ENCODE peak calls at places on chromosomes 16 and 17, in six cellular contexts. One of them, this sample, is unnamed.

GRCh38 chr16:17474037-17474436 is 3.3 kb upstream of the XYLT1 start:
- DNase-seq in HFFc6: peak
- DNase-seq in AG10803: no peak
- DNase-seq in choroid plexus epithelial cell: no peak
- DNase-seq in heart left ventricle: no peak
- DNase-seq in mesothelial cell of epicardium: no peak
- DNase-seq in this sample: no peak

GRCh38 chr17:68580236-68580903 is 20.8 kb downstream of the FAM20A start:
- DNase-seq in HFFc6: peak
- DNase-seq in AG10803: peak
- DNase-seq in choroid plexus epithelial cell: peak
- DNase-seq in heart left ventricle: no peak
- DNase-seq in mesothelial cell of epicardium: no peak
- DNase-seq in this sample: no peak

GRCh38 chr17:62778990-62779681 is 29.0 kb downstream of the MARCHF10 start:
- DNase-seq in HFFc6: peak
- DNase-seq in AG10803: peak
- DNase-seq in choroid plexus epithelial cell: peak
- DNase-seq in heart left ventricle: no peak
- DNase-seq in mesothelial cell of epicardium: peak
- DNase-seq in this sample: no peak

GRCh38 chr16:84088695-84089395 is 27.9 kb downstream of the MBTPS1 start:
- DNase-seq in HFFc6: no peak
- DNase-seq in AG10803: peak
- DNase-seq in choroid plexus epithelial cell: no peak
- DNase-seq in heart left ventricle: no peak
- DNase-seq in mesothelial cell of epicardium: no peak
- DNase-seq in this sample: no peak

GRCh38 chr16:15829460-15829859 is 27.4 kb downstream of the MYH11 start:
- DNase-seq in HFFc6: no peak
- DNase-seq in AG10803: peak
- DNase-seq in choroid plexus epithelial cell: peak
- DNase-seq in heart left ventricle: peak
- DNase-seq in mesothelial cell of epicardium: no peak
- DNase-seq in this sample: no peak

GRCh38 chr16:11742041-11742535 is 569 bp downstream of the TXNDC11 start:
- DNase-seq in HFFc6: no peak
- DNase-seq in AG10803: no peak
- DNase-seq in choroid plexus epithelial cell: no peak
- DNase-seq in heart left ventricle: peak
- DNase-seq in mesothelial cell of epicardium: no peak
- DNase-seq in this sample: peak

GRCh38 chr17:79185671-79186070 is 111.0 kb downstream of the ENGASE start:
- DNase-seq in HFFc6: no peak
- DNase-seq in AG10803: no peak
- DNase-seq in choroid plexus epithelial cell: no peak
- DNase-seq in heart left ventricle: no peak
- DNase-seq in mesothelial cell of epicardium: no peak
- DNase-seq in this sample: no peak

GRCh38 chr17:79126139-79126538 is 51.5 kb downstream of the ENGASE start:
- DNase-seq in HFFc6: no peak
- DNase-seq in AG10803: no peak
- DNase-seq in choroid plexus epithelial cell: peak
- DNase-seq in heart left ventricle: no peak
- DNase-seq in mesothelial cell of epicardium: no peak
- DNase-seq in this sample: no peak

GRCh38 chr16:11405331-11406176 is 60.3 kb downstream of the RMI2 start:
- DNase-seq in HFFc6: no peak
- DNase-seq in AG10803: no peak
- DNase-seq in choroid plexus epithelial cell: peak
- DNase-seq in heart left ventricle: peak
- DNase-seq in mesothelial cell of epicardium: no peak
- DNase-seq in this sample: peak

GRCh38 chr16:28538733-28539596 is at the start of gene NUPR1:
- DNase-seq in HFFc6: peak
- DNase-seq in AG10803: peak
- DNase-seq in choroid plexus epithelial cell: peak
- DNase-seq in heart left ventricle: peak
- DNase-seq in mesothelial cell of epicardium: peak
- DNase-seq in this sample: no peak

GRCh38 chr17:39209317-39210092 is 9.4 kb downstream of the RPL19 start:
- DNase-seq in HFFc6: peak
- DNase-seq in AG10803: peak
- DNase-seq in choroid plexus epithelial cell: peak
- DNase-seq in heart left ventricle: peak
- DNase-seq in mesothelial cell of epicardium: peak
- DNase-seq in this sample: no peak

GRCh38 chr17:74715144-74715543 is 2.4 kb upstream of the CD300LF start:
- DNase-seq in HFFc6: no peak
- DNase-seq in AG10803: no peak
- DNase-seq in choroid plexus epithelial cell: no peak
- DNase-seq in heart left ventricle: no peak
- DNase-seq in mesothelial cell of epicardium: no peak
- DNase-seq in this sample: no peak

GRCh38 chr16:50939356-50939755 is 197.5 kb downstream of the CYLD start:
- DNase-seq in HFFc6: no peak
- DNase-seq in AG10803: no peak
- DNase-seq in choroid plexus epithelial cell: no peak
- DNase-seq in heart left ventricle: no peak
- DNase-seq in mesothelial cell of epicardium: no peak
- DNase-seq in this sample: no peak

GRCh38 chr17:48127371-48128051 is 19.9 kb downstream of the SNX11 start:
- DNase-seq in HFFc6: peak
- DNase-seq in AG10803: peak
- DNase-seq in choroid plexus epithelial cell: no peak
- DNase-seq in heart left ventricle: no peak
- DNase-seq in mesothelial cell of epicardium: no peak
- DNase-seq in this sample: no peak

DNA sequence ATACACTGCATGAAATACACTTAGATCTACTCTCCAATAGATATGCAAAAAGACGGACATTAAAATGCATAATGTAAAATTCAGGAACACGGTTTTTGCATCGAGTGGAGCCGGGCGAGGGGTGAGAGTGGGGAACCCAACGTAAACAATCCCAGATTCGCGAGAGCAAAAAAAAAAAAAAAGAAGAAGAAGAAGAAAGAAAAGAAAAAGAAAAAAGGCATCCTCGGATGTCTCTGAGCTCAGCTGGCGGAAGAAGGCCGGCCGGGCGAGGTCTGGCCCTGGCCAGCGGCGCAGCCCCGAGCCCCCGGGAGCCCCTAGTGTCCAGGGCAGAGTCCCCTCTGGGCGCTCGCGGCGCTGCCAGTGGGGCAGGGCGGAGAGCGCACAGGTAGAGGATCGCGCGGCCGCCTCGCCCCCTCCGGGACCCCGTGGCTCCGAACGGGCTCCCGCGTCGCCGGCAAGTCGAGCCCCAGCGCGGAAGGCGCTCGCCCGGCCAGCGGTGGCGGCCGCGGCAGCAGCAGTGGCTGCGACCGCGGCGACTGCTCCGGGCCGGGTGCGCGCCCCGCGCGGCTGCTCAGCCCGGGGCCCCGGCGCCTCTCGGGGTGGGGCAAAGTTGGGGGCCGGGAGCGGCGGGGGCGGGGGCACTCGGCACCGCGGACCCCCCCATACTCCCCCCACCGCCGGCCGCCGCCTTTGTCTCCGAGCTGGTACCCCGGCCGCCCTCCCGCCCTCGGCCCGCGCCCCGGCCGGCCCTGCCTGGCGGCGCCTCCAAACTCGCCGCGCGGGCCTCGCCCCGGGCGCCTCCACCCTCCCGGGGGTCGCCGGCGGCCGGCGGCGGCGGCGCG is 9.7 kb upstream of the ZFHX3 start:
- DNase-seq in HFFc6: no peak
- DNase-seq in AG10803: no peak
- DNase-seq in choroid plexus epithelial cell: no peak
- DNase-seq in heart left ventricle: no peak
- DNase-seq in mesothelial cell of epicardium: no peak
- DNase-seq in this sample: no peak
- TF ChIP-seq CTCF in HFFc6: peak
- TF ChIP-seq CTCF in AG10803: peak
- TF ChIP-seq CTCF in choroid plexus epithelial cell: peak
- TF ChIP-seq CTCF in heart left ventricle: peak
- TF ChIP-seq CTCF in mesothelial cell of epicardium: no peak
- TF ChIP-seq CTCF in this sample: peak

DNA sequence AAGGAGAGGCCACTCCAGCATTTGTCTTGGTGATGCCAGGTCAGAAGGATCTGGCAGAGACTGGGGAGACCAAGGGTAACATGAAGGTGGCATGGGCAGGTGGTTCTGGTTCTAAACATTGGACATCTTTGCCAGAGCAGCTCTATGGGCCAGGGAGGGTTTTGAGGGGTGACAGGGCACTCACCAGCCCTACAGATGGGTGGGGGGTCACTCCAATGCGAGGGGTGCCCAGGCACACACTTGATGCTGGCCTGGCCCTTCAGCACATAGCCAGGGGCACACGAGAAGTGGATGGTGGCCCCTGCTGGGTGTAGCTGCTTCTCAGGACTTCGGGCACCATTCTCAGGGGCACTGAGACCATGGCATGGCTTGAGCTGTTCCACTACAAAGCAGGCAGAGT is 5.5 kb upstream of the PHF12 start:
- DNase-seq in HFFc6: no peak
- DNase-seq in AG10803: no peak
- DNase-seq in choroid plexus epithelial cell: no peak
- DNase-seq in heart left ventricle: no peak
- DNase-seq in mesothelial cell of epicardium: no peak
- DNase-seq in this sample: no peak
- TF ChIP-seq CTCF in HFFc6: no peak
- TF ChIP-seq CTCF in AG10803: no peak
- TF ChIP-seq CTCF in choroid plexus epithelial cell: no peak
- TF ChIP-seq CTCF in heart left ventricle: no peak
- TF ChIP-seq CTCF in mesothelial cell of epicardium: no peak
- TF ChIP-seq CTCF in this sample: no peak

DNA sequence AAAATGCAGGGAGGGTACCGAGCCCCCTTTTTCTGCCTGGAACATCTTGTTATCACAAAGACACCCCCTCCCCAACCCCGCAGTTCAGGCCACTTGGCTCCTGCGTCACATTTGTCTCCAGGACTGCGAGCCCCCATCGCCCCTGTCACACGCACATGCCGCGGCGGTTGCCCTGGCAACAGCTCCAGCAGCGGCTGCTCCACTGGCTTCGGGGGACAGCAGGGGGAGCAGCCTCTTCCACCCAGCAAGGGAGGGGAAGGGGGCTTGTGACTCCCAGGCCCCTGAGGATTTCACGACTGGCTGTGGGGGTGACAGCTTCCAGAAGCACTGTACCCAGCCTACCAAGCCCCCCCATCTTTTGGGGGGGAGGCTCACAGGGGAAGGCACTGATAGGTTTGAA is 2.6 kb downstream of the BAIAP3 start:
- DNase-seq in HFFc6: no peak
- DNase-seq in AG10803: no peak
- DNase-seq in choroid plexus epithelial cell: no peak
- DNase-seq in heart left ventricle: no peak
- DNase-seq in mesothelial cell of epicardium: no peak
- DNase-seq in this sample: peak
- TF ChIP-seq CTCF in HFFc6: peak
- TF ChIP-seq CTCF in AG10803: no peak
- TF ChIP-seq CTCF in choroid plexus epithelial cell: no peak
- TF ChIP-seq CTCF in heart left ventricle: no peak
- TF ChIP-seq CTCF in mesothelial cell of epicardium: no peak
- TF ChIP-seq CTCF in this sample: no peak

GRCh38 chr16:21101631-21102420 is 48.8 kb downstream of the DNAH3 start:
- DNase-seq in HFFc6: peak
- DNase-seq in AG10803: peak
- DNase-seq in choroid plexus epithelial cell: peak
- DNase-seq in heart left ventricle: no peak
- DNase-seq in mesothelial cell of epicardium: no peak
- DNase-seq in this sample: no peak
- TF ChIP-seq CTCF in HFFc6: peak
- TF ChIP-seq CTCF in AG10803: peak
- TF ChIP-seq CTCF in choroid plexus epithelial cell: peak
- TF ChIP-seq CTCF in heart left ventricle: peak
- TF ChIP-seq CTCF in mesothelial cell of epicardium: no peak
- TF ChIP-seq CTCF in this sample: peak

GRCh38 chr17:14780116-14780515 is 479.2 kb downstream of the HS3ST3B1 start:
- DNase-seq in HFFc6: no peak
- DNase-seq in AG10803: no peak
- DNase-seq in choroid plexus epithelial cell: no peak
- DNase-seq in heart left ventricle: no peak
- DNase-seq in mesothelial cell of epicardium: no peak
- DNase-seq in this sample: peak

GRCh38 chr17:14779236-14779635 is 478.4 kb downstream of the HS3ST3B1 start:
- DNase-seq in HFFc6: no peak
- DNase-seq in AG10803: no peak
- DNase-seq in choroid plexus epithelial cell: no peak
- DNase-seq in heart left ventricle: no peak
- DNase-seq in mesothelial cell of epicardium: no peak
- DNase-seq in this sample: no peak

GRCh38 chr17:14781123-14781522 is 480.2 kb downstream of the HS3ST3B1 start:
- DNase-seq in HFFc6: no peak
- DNase-seq in AG10803: no peak
- DNase-seq in choroid plexus epithelial cell: no peak
- DNase-seq in heart left ventricle: no peak
- DNase-seq in mesothelial cell of epicardium: no peak
- DNase-seq in this sample: no peak

GRCh38 chr17:14790518-14790917 is 474.6 kb downstream of the PMP22 start:
- DNase-seq in HFFc6: no peak
- DNase-seq in AG10803: peak
- DNase-seq in choroid plexus epithelial cell: peak
- DNase-seq in heart left ventricle: no peak
- DNase-seq in mesothelial cell of epicardium: no peak
- DNase-seq in this sample: no peak

GRCh38 chr17:14784997-14785696 is 480.0 kb downstream of the PMP22 start:
- DNase-seq in HFFc6: no peak
- DNase-seq in AG10803: no peak
- DNase-seq in choroid plexus epithelial cell: no peak
- DNase-seq in heart left ventricle: no peak
- DNase-seq in mesothelial cell of epicardium: no peak
- DNase-seq in this sample: no peak
- TF ChIP-seq CTCF in HFFc6: no peak
- TF ChIP-seq CTCF in AG10803: no peak
- TF ChIP-seq CTCF in choroid plexus epithelial cell: no peak
- TF ChIP-seq CTCF in heart left ventricle: no peak
- TF ChIP-seq CTCF in mesothelial cell of epicardium: no peak
- TF ChIP-seq CTCF in this sample: no peak

DNA sequence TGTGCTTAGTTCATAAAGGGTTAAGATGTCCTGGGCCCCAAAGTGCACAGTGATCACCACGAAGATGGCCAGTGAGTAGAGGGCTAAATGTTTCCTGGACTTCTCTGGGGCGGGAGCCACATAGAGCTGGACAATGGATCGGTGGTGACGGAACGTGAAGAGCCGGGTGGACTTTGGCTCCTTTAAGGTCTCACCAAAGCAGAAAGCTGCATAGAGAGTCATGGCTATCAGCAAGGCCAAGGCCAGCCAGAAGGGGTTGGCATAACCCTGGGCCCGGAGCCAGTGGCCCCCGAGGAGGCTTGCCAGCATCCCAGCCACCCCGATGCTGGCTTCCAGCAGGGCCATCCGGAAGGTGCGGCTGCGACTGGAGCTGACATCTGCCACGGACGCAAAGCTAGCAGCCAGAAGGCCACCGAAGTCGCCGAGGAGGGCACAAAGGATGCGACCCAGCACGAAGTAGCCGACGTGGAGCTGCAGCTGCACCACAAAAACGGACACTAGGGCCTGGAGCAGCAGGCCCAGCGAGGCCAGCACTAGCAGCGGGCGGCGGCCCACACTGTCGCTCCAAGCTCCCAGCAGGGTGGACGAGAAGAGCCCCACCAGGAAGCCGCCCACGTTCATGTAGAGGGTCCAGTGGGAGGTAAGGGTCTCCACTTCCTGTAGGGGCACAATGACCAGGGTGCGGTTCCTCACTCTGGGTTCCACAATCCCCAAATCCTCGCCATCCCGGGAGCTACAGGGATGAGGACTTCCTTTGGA is 1.0 kb downstream of the SLC46A1 start:
- DNase-seq in HFFc6: no peak
- DNase-seq in AG10803: no peak
- DNase-seq in choroid plexus epithelial cell: no peak
- DNase-seq in heart left ventricle: no peak
- DNase-seq in mesothelial cell of epicardium: no peak
- DNase-seq in this sample: no peak
- TF ChIP-seq CTCF in HFFc6: no peak
- TF ChIP-seq CTCF in AG10803: no peak
- TF ChIP-seq CTCF in choroid plexus epithelial cell: no peak
- TF ChIP-seq CTCF in heart left ventricle: no peak
- TF ChIP-seq CTCF in mesothelial cell of epicardium: no peak
- TF ChIP-seq CTCF in this sample: no peak

This sample was measured in neural crest cell.